ENCODE peak calls at places on chromosomes 7 and 10, in four cellular contexts. One of them, this sample, is unnamed.

GRCh38 chr10:14560794-14561765 is 213.6 kb downstream of the FAM107B start:
- DNase-seq in amniotic epithelial cell: no peak
- DNase-seq in naive thymus-derived CD4-positive, alpha-beta T cell: no peak
- DNase-seq in non-pigmented ciliary epithelial cell: no peak
- DNase-seq in this sample: no peak

GRCh38 chr7:29467193-29467592 is 96.4 kb upstream of the PRR15 start:
- DNase-seq in amniotic epithelial cell: no peak
- DNase-seq in naive thymus-derived CD4-positive, alpha-beta T cell: no peak
- DNase-seq in non-pigmented ciliary epithelial cell: no peak
- DNase-seq in this sample: no peak

GRCh38 chr7:157402911-157403534 is 66.2 kb downstream of the DNAJB6 start:
- DNase-seq in amniotic epithelial cell: no peak
- DNase-seq in naive thymus-derived CD4-positive, alpha-beta T cell: no peak
- DNase-seq in non-pigmented ciliary epithelial cell: no peak
- DNase-seq in this sample: peak

GRCh38 chr10:4134701-4135100 is 349.7 kb upstream of the KLF6 start:
- DNase-seq in amniotic epithelial cell: no peak
- DNase-seq in naive thymus-derived CD4-positive, alpha-beta T cell: no peak
- DNase-seq in non-pigmented ciliary epithelial cell: no peak
- DNase-seq in this sample: peak

GRCh38 chr10:22230331-22230833 is 12.6 kb upstream of the EBLN1 start:
- DNase-seq in amniotic epithelial cell: peak
- DNase-seq in naive thymus-derived CD4-positive, alpha-beta T cell: peak
- DNase-seq in non-pigmented ciliary epithelial cell: peak
- DNase-seq in this sample: peak

GRCh38 chr10:3838723-3839437 is 53.9 kb upstream of the KLF6 start:
- DNase-seq in amniotic epithelial cell: no peak
- DNase-seq in naive thymus-derived CD4-positive, alpha-beta T cell: no peak
- DNase-seq in non-pigmented ciliary epithelial cell: no peak
- DNase-seq in this sample: no peak

GRCh38 chr7:111098011-111098925 is 7.3 kb downstream of the LRRN3 start:
- DNase-seq in amniotic epithelial cell: peak
- DNase-seq in naive thymus-derived CD4-positive, alpha-beta T cell: peak
- DNase-seq in non-pigmented ciliary epithelial cell: no peak
- DNase-seq in this sample: peak

GRCh38 chr7:124764847-124765400 is 668 bp downstream of the GPR37 start:
- DNase-seq in amniotic epithelial cell: no peak
- DNase-seq in naive thymus-derived CD4-positive, alpha-beta T cell: peak
- DNase-seq in non-pigmented ciliary epithelial cell: no peak
- DNase-seq in this sample: peak

GRCh38 chr10:80100861-80101695 is 22.6 kb downstream of the TMEM254 start:
- DNase-seq in amniotic epithelial cell: no peak
- DNase-seq in naive thymus-derived CD4-positive, alpha-beta T cell: no peak
- DNase-seq in non-pigmented ciliary epithelial cell: no peak
- DNase-seq in this sample: no peak

GRCh38 chr7:128172151-128172550 is 68.9 kb upstream of the LEP start:
- DNase-seq in amniotic epithelial cell: no peak
- DNase-seq in naive thymus-derived CD4-positive, alpha-beta T cell: no peak
- DNase-seq in non-pigmented ciliary epithelial cell: no peak
- DNase-seq in this sample: no peak

GRCh38 chr10:77383861-77384553 is 253.6 kb downstream of the KCNMA1 start:
- DNase-seq in amniotic epithelial cell: no peak
- DNase-seq in naive thymus-derived CD4-positive, alpha-beta T cell: no peak
- DNase-seq in non-pigmented ciliary epithelial cell: no peak
- DNase-seq in this sample: peak

GRCh38 chr7:19114591-19114855 is 2.9 kb downstream of the TWIST1 start:
- DNase-seq in amniotic epithelial cell: peak
- DNase-seq in naive thymus-derived CD4-positive, alpha-beta T cell: no peak
- DNase-seq in non-pigmented ciliary epithelial cell: no peak
- DNase-seq in this sample: peak

GRCh38 chr10:615583-616152 is 73.8 kb downstream of the DIP2C start:
- DNase-seq in amniotic epithelial cell: peak
- DNase-seq in naive thymus-derived CD4-positive, alpha-beta T cell: no peak
- DNase-seq in non-pigmented ciliary epithelial cell: peak
- DNase-seq in this sample: peak

GRCh38 chr7:17369686-17370426 is 71.4 kb downstream of the AHR start:
- DNase-seq in amniotic epithelial cell: peak
- DNase-seq in naive thymus-derived CD4-positive, alpha-beta T cell: no peak
- DNase-seq in non-pigmented ciliary epithelial cell: peak
- DNase-seq in this sample: peak

GRCh38 chr7:106283501-106283830 is 1.3 kb downstream of the NAMPT start:
- DNase-seq in amniotic epithelial cell: no peak
- DNase-seq in naive thymus-derived CD4-positive, alpha-beta T cell: no peak
- DNase-seq in non-pigmented ciliary epithelial cell: no peak
- DNase-seq in this sample: no peak

GRCh38 chr10:28130267-28130666 is 131.4 kb upstream of the ODAD2 start:
- DNase-seq in amniotic epithelial cell: peak
- DNase-seq in naive thymus-derived CD4-positive, alpha-beta T cell: no peak
- DNase-seq in non-pigmented ciliary epithelial cell: peak
- DNase-seq in this sample: peak

GRCh38 chr7:105136221-105136620 is 122.2 kb downstream of the KMT2E start:
- DNase-seq in amniotic epithelial cell: no peak
- DNase-seq in naive thymus-derived CD4-positive, alpha-beta T cell: no peak
- DNase-seq in non-pigmented ciliary epithelial cell: no peak
- DNase-seq in this sample: no peak

GRCh38 chr7:123140561-123140960 is 59.2 kb downstream of the SLC13A1 start:
- DNase-seq in amniotic epithelial cell: no peak
- DNase-seq in naive thymus-derived CD4-positive, alpha-beta T cell: no peak
- DNase-seq in non-pigmented ciliary epithelial cell: no peak
- DNase-seq in this sample: no peak

GRCh38 chr10:20105931-20106330 is 289.7 kb downstream of the PLXDC2 start:
- DNase-seq in amniotic epithelial cell: peak
- DNase-seq in naive thymus-derived CD4-positive, alpha-beta T cell: no peak
- DNase-seq in non-pigmented ciliary epithelial cell: peak
- DNase-seq in this sample: peak

GRCh38 chr7:2261611-2262010 is 19.6 kb downstream of the NUDT1 start:
- DNase-seq in amniotic epithelial cell: no peak
- DNase-seq in naive thymus-derived CD4-positive, alpha-beta T cell: peak
- DNase-seq in non-pigmented ciliary epithelial cell: no peak
- DNase-seq in this sample: no peak

GRCh38 chr10:75926763-75927162 is 495.3 kb downstream of the LRMDA start:
- DNase-seq in amniotic epithelial cell: peak
- DNase-seq in naive thymus-derived CD4-positive, alpha-beta T cell: no peak
- DNase-seq in non-pigmented ciliary epithelial cell: no peak
- DNase-seq in this sample: no peak

GRCh38 chr7:149823631-149824199 is 14.5 kb upstream of the ZNF862 start:
- DNase-seq in amniotic epithelial cell: no peak
- DNase-seq in naive thymus-derived CD4-positive, alpha-beta T cell: no peak
- DNase-seq in non-pigmented ciliary epithelial cell: no peak
- DNase-seq in this sample: no peak

GRCh38 chr10:125700355-125700911 is 17.5 kb upstream of the TEX36 start:
- DNase-seq in amniotic epithelial cell: peak
- DNase-seq in naive thymus-derived CD4-positive, alpha-beta T cell: no peak
- DNase-seq in non-pigmented ciliary epithelial cell: no peak
- DNase-seq in this sample: peak

GRCh38 chr7:106312906-106313305 is 28.1 kb upstream of the NAMPT start:
- DNase-seq in amniotic epithelial cell: no peak
- DNase-seq in naive thymus-derived CD4-positive, alpha-beta T cell: no peak
- DNase-seq in non-pigmented ciliary epithelial cell: peak
- DNase-seq in this sample: no peak

GRCh38 chr10:110535958-110536891 is 31.3 kb upstream of the SMC3 start:
- DNase-seq in amniotic epithelial cell: peak
- DNase-seq in naive thymus-derived CD4-positive, alpha-beta T cell: peak
- DNase-seq in non-pigmented ciliary epithelial cell: no peak
- DNase-seq in this sample: peak

GRCh38 chr7:82810558-82811259 is 352.0 kb downstream of the PCLO start:
- DNase-seq in amniotic epithelial cell: peak
- DNase-seq in naive thymus-derived CD4-positive, alpha-beta T cell: no peak
- DNase-seq in non-pigmented ciliary epithelial cell: peak
- DNase-seq in this sample: peak

GRCh38 chr10:30639946-30640786 is 10.6 kb upstream of the LYZL2 start:
- DNase-seq in amniotic epithelial cell: peak
- DNase-seq in naive thymus-derived CD4-positive, alpha-beta T cell: peak
- DNase-seq in non-pigmented ciliary epithelial cell: peak
- DNase-seq in this sample: peak

GRCh38 chr7:112546723-112547513 is 66.1 kb downstream of the LSMEM1 start:
- DNase-seq in amniotic epithelial cell: no peak
- DNase-seq in naive thymus-derived CD4-positive, alpha-beta T cell: no peak
- DNase-seq in non-pigmented ciliary epithelial cell: no peak
- DNase-seq in this sample: peak

GRCh38 chr7:111510584-111511378 is 51.5 kb downstream of the IMMP2L start:
- DNase-seq in amniotic epithelial cell: peak
- DNase-seq in naive thymus-derived CD4-positive, alpha-beta T cell: no peak
- DNase-seq in non-pigmented ciliary epithelial cell: no peak
- DNase-seq in this sample: no peak

GRCh38 chr10:110684800-110685446 is 40.8 kb downstream of the RBM20 start:
- DNase-seq in amniotic epithelial cell: no peak
- DNase-seq in naive thymus-derived CD4-positive, alpha-beta T cell: no peak
- DNase-seq in non-pigmented ciliary epithelial cell: no peak
- DNase-seq in this sample: peak

GRCh38 chr7:9600974-9601373 is 1167.6 kb downstream of the NXPH1 start:
- DNase-seq in amniotic epithelial cell: no peak
- DNase-seq in naive thymus-derived CD4-positive, alpha-beta T cell: no peak
- DNase-seq in non-pigmented ciliary epithelial cell: no peak
- DNase-seq in this sample: no peak

GRCh38 chr7:68185641-68186040 is 1189.0 kb downstream of the TYW1 start:
- DNase-seq in amniotic epithelial cell: no peak
- DNase-seq in naive thymus-derived CD4-positive, alpha-beta T cell: no peak
- DNase-seq in non-pigmented ciliary epithelial cell: no peak
- DNase-seq in this sample: no peak

GRCh38 chr10:102646610-102647432 is 2.5 kb downstream of the TRIM8 start:
- DNase-seq in amniotic epithelial cell: peak
- DNase-seq in naive thymus-derived CD4-positive, alpha-beta T cell: peak
- DNase-seq in non-pigmented ciliary epithelial cell: no peak
- DNase-seq in this sample: peak

GRCh38 chr10:123781956-123782500 is 109.6 kb downstream of the CPXM2 start:
- DNase-seq in amniotic epithelial cell: no peak
- DNase-seq in naive thymus-derived CD4-positive, alpha-beta T cell: no peak
- DNase-seq in non-pigmented ciliary epithelial cell: no peak
- DNase-seq in this sample: no peak

GRCh38 chr10:97117372-97117771 is 68.4 kb downstream of the SLIT1 start:
- DNase-seq in amniotic epithelial cell: peak
- DNase-seq in naive thymus-derived CD4-positive, alpha-beta T cell: no peak
- DNase-seq in non-pigmented ciliary epithelial cell: no peak
- DNase-seq in this sample: peak